ENCODE peak calls at places on chromosome 7, in six cellular contexts. S is activated gamma-delta T cell, Q is GM10248, B is NCI-H1417 treated with DMSO at 0.1 percent for 48 hours, O is Right ventricle myocardium superior, H is C1 segment of cervical spinal cord. E is an unnamed sample.

GRCh38 chr7:80636709-80637108 is 1.7 kb upstream of the CD36 start:
- DNase-seq in S (no peak), Q (no peak), B (no peak), O (no peak), H (no peak), E (no peak)

GRCh38 chr7:7820939-7821338 is 102.5 kb upstream of the RPA3 start:
- DNase-seq in S (no peak), Q (no peak), B (peak; percentile 37), O (no peak), H (no peak), E (no peak)

GRCh38 chr7:46512901-46513431 is 591.9 kb upstream of the IGFBP3 start:
- DNase-seq in S (no peak), Q (no peak), B (no peak), O (no peak), H (no peak), E (no peak)

GRCh38 chr7:77727527-77727926 is 31.3 kb downstream of the RSBN1L start:
- DNase-seq in S (no peak), Q (no peak), B (no peak), O (no peak), H (no peak), E (no peak)

GRCh38 chr7:75971961-75972763 is 22.2 kb downstream of the TMEM120A start:
- DNase-seq in S (no peak), Q (no peak), B (no peak), O (peak; percentile 88), H (no peak), E (no peak)

GRCh38 chr7:3431306-3431705 is 130.3 kb downstream of the SDK1 start:
- DNase-seq in S (no peak), Q (no peak), B (no peak), O (no peak), H (no peak), E (no peak)

GRCh38 chr7:112748381-112748780 is 41.8 kb downstream of the TMEM168 start:
- DNase-seq in S (no peak), Q (no peak), B (no peak), O (no peak), H (no peak), E (no peak)

GRCh38 chr7:44477063-44477830 is 13.2 kb downstream of the NUDCD3 start:
- DNase-seq in S (no peak), Q (peak; percentile 69), B (no peak), O (peak; percentile 55), H (peak; percentile 53), E (no peak)

GRCh38 chr7:36387437-36388345 is 2.0 kb upstream of the ANLN start:
- DNase-seq in S (no peak), Q (no peak), B (no peak), O (no peak), H (no peak), E (no peak)

GRCh38 chr7:31814187-31814586 is 127.2 kb downstream of the PPP1R17 start:
- DNase-seq in S (no peak), Q (no peak), B (no peak), O (no peak), H (no peak), E (no peak)

GRCh38 chr7:158827411-158828342 is 1.6 kb downstream of the ESYT2 start:
- DNase-seq in S (no peak), Q (peak; percentile 54), B (no peak), O (no peak), H (no peak), E (no peak)